ENCODE peak calls at places on chromosomes 4 and X, in eight cellular contexts. C is left ventricle myocardium inferior; R is neural crest cell; Q is AG04449; N is left lobe of liver; Z is small intestine; E is MCF 10A; M is activated CD4-positive, alpha-beta T cell treated with anti-CD3 and anti-CD28 coated beads, Interleukin-2, amount 50 U/mL, for 1 hour. T is an unnamed sample.

GRCh38 chr4:5999830-6000365 is 18.3 kb downstream of the C4orf50 start:
- DNase-seq in R (no peak), C (no peak), N (no peak), Z (no peak), M (no peak), E (no peak), Q (no peak), T (no peak)

GRCh38 chrX:76183289-76184057 is 10.6 kb downstream of the PBDC1 start:
- DNase-seq in N (no peak), R (no peak), E (peak), Q (peak), Z (peak), M (no peak), C (no peak), T (no peak)

GRCh38 chr4:88737304-88738015 is 39.8 kb upstream of the NAP1L5 start:
- DNase-seq in N (peak), Z (peak), M (no peak), C (no peak), Q (no peak), E (no peak), R (no peak), T (peak)

GRCh38 chr4:48275247-48275646 is 5.6 kb upstream of the TEC start:
- DNase-seq in Z (peak), R (no peak), Q (no peak), N (no peak), E (peak), C (no peak), M (no peak), T (no peak)

GRCh38 chr4:92359481-92359880 is 55.7 kb downstream of the GRID2 start:
- DNase-seq in M (no peak), Z (no peak), E (no peak), R (no peak), C (no peak), Q (no peak), N (no peak), T (no peak)

GRCh38 chr4:165312506-165312905 is 15.0 kb upstream of the MSMO1 start:
- DNase-seq in Q (no peak), E (peak), M (no peak), C (no peak), N (no peak), Z (no peak), R (no peak), T (no peak)

GRCh38 chrX:482192-482701 is 95.5 kb upstream of the PPP2R3B start:
- DNase-seq in C (no peak), N (no peak), M (no peak), Q (no peak), Z (no peak), R (no peak), E (no peak), T (no peak)

GRCh38 chr4:183797041-183797444 is 108.1 kb upstream of the STOX2 start:
- DNase-seq in N (no peak), C (peak), Q (no peak), E (peak), M (no peak), Z (no peak), R (no peak), T (no peak)

GRCh38 chr4:183455431-183456145 is 11.2 kb downstream of the CDKN2AIP start:
- DNase-seq in N (no peak), Z (no peak), R (no peak), E (no peak), C (no peak), M (no peak), Q (no peak), T (no peak)

GRCh38 chrX:45775462-45775861 is 574.8 kb upstream of the DIPK2B start:
- DNase-seq in Q (no peak), Z (no peak), R (no peak), C (no peak), N (no peak), E (peak), M (no peak), T (no peak)

GRCh38 chr4:11050766-11051165 is 366.2 kb upstream of the CLNK start:
- DNase-seq in R (no peak), C (no peak), Z (no peak), E (no peak), Q (no peak), M (no peak), N (no peak), T (no peak)

GRCh38 chrX:101393530-101394305 is 2.9 kb downstream of the RPL36A start:
- DNase-seq in Q (no peak), C (no peak), N (no peak), R (no peak), Z (no peak), M (no peak), E (no peak), T (no peak)

GRCh38 chrX:69163936-69164741 is 1.1 kb downstream of the PJA1 start:
- DNase-seq in N (no peak), R (no peak), Q (no peak), C (no peak), M (peak), Z (peak), E (no peak), T (peak)

GRCh38 chr4:164012396-164013027 is 518.0 kb downstream of the TMA16 start:
- DNase-seq in E (peak), Q (no peak), M (peak), N (no peak), C (no peak), R (peak), Z (peak), T (peak)

GRCh38 chrX:103066606-103067005 is 2.6 kb upstream of the BEX1 start:
- DNase-seq in Z (no peak), Q (peak), M (no peak), N (no peak), R (no peak), E (no peak), C (no peak), T (no peak)

GRCh38 chrX:68284281-68284904 is 148.9 kb downstream of the OPHN1 start:
- DNase-seq in Q (no peak), R (no peak), C (no peak), M (no peak), N (no peak), Z (no peak), E (no peak), T (no peak)

GRCh38 chr4:77817304-77818076 is 1.7 kb downstream of the CNOT6L start:
- DNase-seq in R (no peak), Q (no peak), Z (peak), C (no peak), N (no peak), E (peak), M (no peak), T (no peak)

GRCh38 chrX:23841847-23842522 is 59.0 kb downstream of the SAT1 start:
- DNase-seq in Z (no peak), N (no peak), M (no peak), Q (no peak), E (no peak), C (no peak), R (no peak), T (no peak)

GRCh38 chr4:83709627-83710026 is 173.7 kb downstream of the GPAT3 start:
- DNase-seq in E (no peak), R (no peak), M (no peak), Z (no peak), C (no peak), Q (no peak), N (no peak), T (no peak)

GRCh38 chrX:115561605-115562491 is 874 bp downstream of the PLS3 start:
- DNase-seq in M (no peak), C (peak), R (peak), N (peak), E (peak), Z (peak), Q (no peak), T (no peak)

GRCh38 chrX:129754266-129755024 is 15.7 kb downstream of the XPNPEP2 start:
- DNase-seq in R (no peak), Q (no peak), N (no peak), Z (no peak), E (no peak), M (no peak), C (no peak), T (no peak)

GRCh38 chr4:140326395-140326993 is 47.0 kb upstream of the SCOC start:
- DNase-seq in N (no peak), C (no peak), E (peak), Q (no peak), Z (peak), R (no peak), M (no peak), T (no peak)

GRCh38 chrX:47146121-47146935 is 1.3 kb downstream of the RBM10 start:
- DNase-seq in R (no peak), N (no peak), M (no peak), E (no peak), Z (peak), C (no peak), Q (no peak), T (no peak)

GRCh38 chrX:106178826-106179225 is 10.7 kb downstream of the PWWP3B start:
- DNase-seq in N (no peak), R (no peak), M (no peak), E (no peak), Q (no peak), C (no peak), Z (no peak), T (no peak)

GRCh38 chr4:1177274-1178141 is 5.1 kb upstream of the SPON2 start:
- DNase-seq in Z (peak), C (no peak), M (no peak), R (no peak), Q (no peak), N (peak), E (peak), T (no peak)

GRCh38 chrX:71514367-71515038 is 18.4 kb upstream of the OGT start:
- DNase-seq in C (no peak), R (no peak), E (no peak), N (no peak), Q (no peak), Z (no peak), M (peak), T (no peak)

GRCh38 chr4:96343836-96344235 is 503.9 kb downstream of the PDHA2 start:
- DNase-seq in N (no peak), Z (no peak), R (no peak), Q (no peak), M (no peak), C (no peak), E (no peak), T (no peak)

GRCh38 chrX:149453030-149453429 is 52.1 kb downstream of the IDS start:
- DNase-seq in M (no peak), C (no peak), Q (no peak), N (no peak), Z (no peak), E (peak), R (no peak), T (no peak)

GRCh38 chr4:46392421-46392820 is 2.5 kb upstream of the GABRA2 start:
- DNase-seq in Z (no peak), E (peak), Q (no peak), N (no peak), R (no peak), M (no peak), C (no peak), T (no peak)

GRCh38 chrX:153926863-153927685 is 1.0 kb upstream of the ARHGAP4 start:
- DNase-seq in M (peak), E (no peak), N (peak), C (peak), Z (peak), R (no peak), Q (no peak), T (peak)

GRCh38 chrX:33970028-33970932 is 161.8 kb downstream of the FAM47A start:
- DNase-seq in Z (no peak), E (no peak), M (no peak), C (no peak), R (no peak), N (no peak), Q (no peak), T (no peak)

GRCh38 chr4:17561195-17561909 is 15.6 kb upstream of the LAP3 start:
- DNase-seq in R (no peak), E (peak), N (no peak), Q (no peak), Z (no peak), M (no peak), C (no peak), T (no peak)

GRCh38 chr4:114512595-114513295 is 85.9 kb upstream of the UGT8 start:
- DNase-seq in R (no peak), Q (no peak), Z (peak), N (no peak), C (no peak), M (no peak), E (peak), T (no peak)

GRCh38 chr4:71538528-71538927 is 199.7 kb downstream of the SLC4A4 start:
- DNase-seq in R (no peak), E (no peak), M (no peak), Q (no peak), Z (no peak), N (no peak), C (no peak), T (no peak)

GRCh38 chr4:155426953-155427352 is 50.2 kb upstream of the MAP9 start:
- DNase-seq in M (no peak), Q (no peak), C (no peak), N (no peak), Z (no peak), E (no peak), R (no peak), T (no peak)

GRCh38 chr4:2301221-2301642 is 39.3 kb upstream of the MXD4 start:
- DNase-seq in Q (no peak), N (peak), Z (no peak), M (no peak), C (no peak), R (no peak), E (no peak), T (no peak)